ENCODE peak calls at places on chromosomes 11 and 22, in six cellular contexts. E is heart right ventricle, U is lower lobe of right lung, T is astrocyte of the cerebellum, Y is upper lobe of right lung, B is cardiac muscle cell. L is an unnamed sample.
A peak's percentile ranks its signal among the peaks of the same experiment; 100 is the strongest.

GRCh38 chr22:39098026-39098425 is 982 bp downstream of the APOBEC3H start:
- DNase-seq in E (no peak), U (no peak), T (no peak), Y (no peak), B (peak; percentile 62), L (no peak)

GRCh38 chr11:122042981-122043380 is 73.0 kb downstream of the BLID start:
- DNase-seq in E (no peak), U (no peak), T (no peak), Y (no peak), B (no peak), L (no peak)

GRCh38 chr22:23053912-23054530 is 16.3 kb upstream of the GNAZ start:
- DNase-seq in E (no peak), U (no peak), T (no peak), Y (peak; percentile 43), B (no peak), L (no peak)

GRCh38 chr11:116596346-116597260 is 176.2 kb downstream of the BUD13 start:
- DNase-seq in E (no peak), U (no peak), T (no peak), Y (peak; percentile 34), B (no peak), L (no peak)

GRCh38 chr11:134278356-134278755 is 2.2 kb downstream of the GLB1L3 start:
- DNase-seq in E (no peak), U (no peak), T (no peak), Y (no peak), B (no peak), L (no peak)

GRCh38 chr11:66227700-66228099 is 40.7 kb upstream of the RAB1B start:
- DNase-seq in E (no peak), U (no peak), T (no peak), Y (no peak), B (no peak), L (no peak)

GRCh38 chr11:36628765-36629199 is 30.7 kb upstream of the RAG2 start:
- DNase-seq in E (no peak), U (no peak), T (no peak), Y (no peak), B (no peak), L (no peak)

GRCh38 chr11:94803491-94803890 is 35.3 kb downstream of the AMOTL1 start:
- DNase-seq in E (no peak), U (no peak), T (no peak), Y (no peak), B (no peak), L (no peak)

GRCh38 chr11:37786214-37786755 is 1188.2 kb upstream of the RAG2 start:
- DNase-seq in E (no peak), U (no peak), T (peak; percentile 46), Y (no peak), B (no peak), L (no peak)

GRCh38 chr22:19871845-19872778 is 17.4 kb upstream of the GNB1L start:
- DNase-seq in E (no peak), U (peak; percentile 41), T (no peak), Y (peak; percentile 50), B (no peak), L (no peak)

DNA sequence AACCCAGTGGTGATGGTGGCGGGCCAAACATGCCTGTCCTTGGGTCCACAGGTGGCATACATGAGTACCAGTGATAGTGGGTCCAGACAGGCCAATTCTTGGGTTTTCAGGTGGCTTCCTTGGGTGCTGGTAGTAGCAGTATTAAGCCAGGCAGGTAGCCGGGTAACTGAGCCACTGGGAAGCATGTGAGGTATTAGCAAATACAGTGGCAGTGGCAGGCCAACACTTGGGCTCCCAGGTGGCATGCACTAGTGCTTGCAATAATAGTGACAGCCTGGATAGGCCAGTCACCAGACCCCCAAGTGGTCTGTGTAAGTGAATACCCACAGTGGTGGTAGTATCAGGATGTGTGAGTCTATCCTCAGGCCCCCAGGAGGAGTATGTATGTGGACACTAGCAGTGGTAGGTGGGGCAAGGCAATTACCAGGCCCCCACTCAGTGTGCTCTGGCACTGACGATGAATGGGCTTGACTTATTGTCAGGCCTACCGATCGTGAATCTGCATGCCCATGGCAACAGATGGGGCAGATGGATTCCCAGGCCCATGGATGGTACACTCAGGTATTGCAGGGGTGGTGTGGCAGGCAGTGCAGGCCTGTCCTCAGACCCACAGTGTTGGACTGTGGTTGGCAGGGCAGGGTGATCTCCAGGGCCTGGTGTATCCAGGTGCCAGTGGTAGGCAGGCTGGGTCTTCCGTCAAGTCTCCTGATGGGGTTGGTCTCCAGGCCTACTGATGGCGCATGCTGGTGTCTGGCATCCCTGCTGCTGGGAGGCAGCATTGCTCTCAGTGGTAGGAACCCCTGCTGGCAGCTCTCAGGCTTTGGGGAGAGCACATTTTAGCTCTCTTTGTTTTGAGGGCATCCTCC is 840.7 kb downstream of the FAM181B start:
- DNase-seq in E (no peak), U (no peak), T (no peak), Y (no peak), B (no peak), L (no peak)
- H3K4me3 ChIP-seq in E (no peak overlapping the region), U (no peak overlapping the region), T (no peak overlapping the region), Y (no peak overlapping the region), B (no peak overlapping the region), L (no peak overlapping the region)

GRCh38 chr22:37735054-37735453 is 38.2 kb downstream of the TRIOBP start:
- DNase-seq in E (peak; percentile 57), U (peak; percentile 67), T (no peak), Y (peak; percentile 80), B (peak; percentile 75), L (no peak)
- TF ChIP-seq CTCF in E (peak; percentile 49), U (peak; percentile 39), T (peak; percentile 42), Y (peak; percentile 44), B (peak; percentile 27), L (peak; percentile 30)

DNA sequence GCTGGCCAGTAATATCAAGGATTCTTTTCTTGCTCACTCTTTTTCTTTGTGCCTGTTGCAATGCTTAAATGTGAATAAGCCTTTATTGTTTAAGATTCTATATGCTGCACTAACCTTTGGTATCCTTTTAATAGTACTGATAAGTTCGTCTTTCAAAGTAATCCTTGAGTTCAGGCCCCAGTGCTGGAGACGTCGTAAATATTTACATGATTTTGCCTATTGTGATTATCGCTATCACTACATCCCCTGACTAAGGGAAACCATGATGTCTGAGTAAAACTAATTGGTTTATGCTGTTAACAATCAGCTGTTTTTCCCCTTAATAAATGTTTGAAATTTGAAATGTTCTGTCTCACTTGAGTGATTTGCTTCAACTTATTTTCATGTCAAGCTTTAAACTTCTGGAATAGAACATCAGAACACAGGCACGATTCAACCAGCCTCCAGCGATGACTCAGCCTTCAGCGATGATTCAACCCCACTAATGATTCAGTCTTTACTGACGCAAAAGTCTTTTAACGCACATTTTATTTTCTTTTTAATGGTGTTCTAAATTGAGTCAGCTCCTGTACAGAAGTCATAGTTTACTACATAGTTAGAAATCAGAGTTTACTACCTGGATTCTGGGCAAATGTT is 3.9 kb downstream of the HTATIP2 start:
- DNase-seq in E (no peak), U (no peak), T (peak; percentile 64), Y (no peak), B (no peak), L (peak; percentile 66)
- H3K4me3 ChIP-seq in E (no peak overlapping the region), U (no peak overlapping the region), T (no peak overlapping the region), Y (no peak overlapping the region), B (no peak overlapping the region), L (no peak overlapping the region)

GRCh38 chr22:30222321-30222720 is 24.2 kb downstream of the LIF start:
- DNase-seq in E (no peak), U (no peak), T (no peak), Y (no peak), B (no peak), L (no peak)

GRCh38 chr22:30225220-30225922 is 21.2 kb downstream of the LIF start:
- DNase-seq in E (no peak), U (no peak), T (no peak), Y (no peak), B (no peak), L (no peak)

GRCh38 chr22:30226192-30226832 is 20.2 kb downstream of the LIF start:
- DNase-seq in E (no peak), U (no peak), T (no peak), Y (no peak), B (no peak), L (no peak)

GRCh38 chr22:30223303-30223702 is 23.3 kb downstream of the LIF start:
- DNase-seq in E (no peak), U (no peak), T (no peak), Y (no peak), B (no peak), L (no peak)

GRCh38 chr22:30224161-30224857 is 22.2 kb downstream of the LIF start:
- DNase-seq in E (no peak), U (no peak), T (no peak), Y (no peak), B (no peak), L (no peak)
- TF ChIP-seq CTCF in E (no peak), U (no peak), T (no peak), Y (no peak), B (no peak), L (no peak)

GRCh38 chr22:24154826-24155225 is 26.5 kb upstream of the SUSD2 start:
- DNase-seq in E (no peak), U (no peak), T (no peak), Y (no peak), B (no peak), L (no peak)
- H3K4me3 ChIP-seq in E (no peak overlapping the region), U (no peak overlapping the region), T (no peak overlapping the region), Y (no peak overlapping the region), B (no peak overlapping the region), L (no peak overlapping the region)

DNA sequence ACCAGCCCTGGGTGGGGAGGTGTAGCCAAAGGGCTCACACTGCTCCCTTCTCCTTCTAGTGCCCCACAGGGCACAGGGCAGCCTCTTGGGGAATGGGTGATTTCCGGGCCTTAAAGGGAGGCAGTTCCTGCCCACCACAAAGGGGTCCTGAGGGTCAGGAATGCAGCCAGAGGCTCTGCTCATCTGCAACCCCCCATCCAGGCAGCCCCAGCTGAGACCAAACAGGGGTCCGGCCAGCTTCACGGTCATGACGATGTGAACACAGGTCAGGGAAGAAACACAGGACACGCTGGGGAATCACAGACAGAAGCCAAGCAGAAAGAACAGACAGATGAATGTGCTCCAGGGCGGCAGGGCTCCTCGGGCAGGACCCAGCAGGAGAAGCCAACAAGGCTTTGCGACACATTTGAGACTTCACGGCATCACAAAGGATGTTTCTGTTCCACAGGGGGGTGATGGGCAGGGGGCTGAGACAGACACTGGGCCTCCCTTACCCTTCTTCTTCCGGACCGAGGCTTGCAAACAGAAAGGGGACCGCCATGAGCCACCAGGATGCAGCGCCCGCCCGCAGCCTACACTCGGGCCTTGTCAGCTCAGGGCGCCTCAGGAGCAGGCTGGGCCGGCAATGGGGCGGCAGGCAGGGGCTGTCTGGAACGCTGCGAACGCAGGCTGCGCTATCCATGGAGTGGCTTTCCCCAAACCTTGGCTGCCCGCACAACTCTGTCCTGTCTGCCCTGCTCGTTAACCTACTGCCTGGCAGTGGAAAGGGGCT is 101.9 kb downstream of the CTTN start:
- DNase-seq in E (no peak), U (peak; percentile 37), T (no peak), Y (peak; percentile 60), B (no peak), L (no peak)
- TF ChIP-seq CTCF in E (no peak), U (no peak), T (no peak), Y (no peak), B (no peak), L (no peak)